ENCODE peak calls at places on chromosomes 16 and 17, in seven cellular contexts. One of them, this sample, is unnamed.

GRCh38 chr17:14201087-14201486 is 35.6 kb downstream of the CDRT15 start:
- DNase-seq in AG09319: peak; percentile 44
- DNase-seq in stimulated activated CD4-positive, alpha-beta T cell treated with anti-CD3 and anti-CD28 coated beads, Interleukin-2, amount 100 ng/mL, for 48 hours: no peak
- DNase-seq in renal cortical epithelial cell: peak; percentile 28
- DNase-seq in NCI-H1092: no peak
- DNase-seq in ACHN: no peak
- DNase-seq in T-helper 1 cell: peak; percentile 89
- DNase-seq in this sample: no peak

GRCh38 chr17:4147751-4148310 is 4.8 kb downstream of the CYB5D2 start:
- DNase-seq in AG09319: no peak
- DNase-seq in stimulated activated CD4-positive, alpha-beta T cell treated with anti-CD3 and anti-CD28 coated beads, Interleukin-2, amount 100 ng/mL, for 48 hours: no peak
- DNase-seq in renal cortical epithelial cell: no peak
- DNase-seq in NCI-H1092: no peak
- DNase-seq in ACHN: no peak
- DNase-seq in T-helper 1 cell: no peak
- DNase-seq in this sample: no peak

GRCh38 chr17:28407130-28407973 is 1.3 kb upstream of the SLC46A1 start:
- DNase-seq in AG09319: no peak
- DNase-seq in stimulated activated CD4-positive, alpha-beta T cell treated with anti-CD3 and anti-CD28 coated beads, Interleukin-2, amount 100 ng/mL, for 48 hours: no peak
- DNase-seq in renal cortical epithelial cell: no peak
- DNase-seq in NCI-H1092: no peak
- DNase-seq in ACHN: no peak
- DNase-seq in T-helper 1 cell: no peak
- DNase-seq in this sample: no peak

GRCh38 chr17:412211-413015 is 59.8 kb upstream of the RPH3AL start:
- DNase-seq in AG09319: peak; percentile 29
- DNase-seq in stimulated activated CD4-positive, alpha-beta T cell treated with anti-CD3 and anti-CD28 coated beads, Interleukin-2, amount 100 ng/mL, for 48 hours: peak; percentile 56
- DNase-seq in renal cortical epithelial cell: peak; percentile 46
- DNase-seq in NCI-H1092: no peak
- DNase-seq in ACHN: peak; percentile 65
- DNase-seq in T-helper 1 cell: peak; percentile 75
- DNase-seq in this sample: no peak

GRCh38 chr16:25126820-25127232 is 15.3 kb downstream of the LCMT1 start:
- DNase-seq in AG09319: no peak
- DNase-seq in stimulated activated CD4-positive, alpha-beta T cell treated with anti-CD3 and anti-CD28 coated beads, Interleukin-2, amount 100 ng/mL, for 48 hours: no peak
- DNase-seq in renal cortical epithelial cell: peak; percentile 67
- DNase-seq in NCI-H1092: no peak
- DNase-seq in ACHN: peak; percentile 86
- DNase-seq in T-helper 1 cell: peak; percentile 68
- DNase-seq in this sample: no peak

GRCh38 chr16:56632160-56632847 is at the start of gene MT1M:
- DNase-seq in AG09319: no peak
- DNase-seq in stimulated activated CD4-positive, alpha-beta T cell treated with anti-CD3 and anti-CD28 coated beads, Interleukin-2, amount 100 ng/mL, for 48 hours: no peak
- DNase-seq in renal cortical epithelial cell: no peak
- DNase-seq in NCI-H1092: no peak
- DNase-seq in ACHN: peak; percentile 71
- DNase-seq in T-helper 1 cell: no peak
- DNase-seq in this sample: no peak

GRCh38 chr17:606501-607243 is 108.0 kb downstream of the VPS53 start:
- DNase-seq in AG09319: no peak
- DNase-seq in stimulated activated CD4-positive, alpha-beta T cell treated with anti-CD3 and anti-CD28 coated beads, Interleukin-2, amount 100 ng/mL, for 48 hours: no peak
- DNase-seq in renal cortical epithelial cell: peak; percentile 66
- DNase-seq in NCI-H1092: no peak
- DNase-seq in ACHN: no peak
- DNase-seq in T-helper 1 cell: no peak
- DNase-seq in this sample: no peak

GRCh38 chr17:17853811-17854527 is 17.2 kb upstream of the SREBF1 start:
- DNase-seq in AG09319: no peak
- DNase-seq in stimulated activated CD4-positive, alpha-beta T cell treated with anti-CD3 and anti-CD28 coated beads, Interleukin-2, amount 100 ng/mL, for 48 hours: no peak
- DNase-seq in renal cortical epithelial cell: peak; percentile 56
- DNase-seq in NCI-H1092: no peak
- DNase-seq in ACHN: no peak
- DNase-seq in T-helper 1 cell: peak; percentile 85
- DNase-seq in this sample: no peak

GRCh38 chr17:77656054-77656453 is 302.4 kb upstream of the TNRC6C start:
- DNase-seq in AG09319: no peak
- DNase-seq in stimulated activated CD4-positive, alpha-beta T cell treated with anti-CD3 and anti-CD28 coated beads, Interleukin-2, amount 100 ng/mL, for 48 hours: no peak
- DNase-seq in renal cortical epithelial cell: no peak
- DNase-seq in NCI-H1092: no peak
- DNase-seq in ACHN: no peak
- DNase-seq in T-helper 1 cell: no peak
- DNase-seq in this sample: no peak

GRCh38 chr16:30660424-30661251 is 2.4 kb downstream of the FBRS start:
- DNase-seq in AG09319: no peak
- DNase-seq in stimulated activated CD4-positive, alpha-beta T cell treated with anti-CD3 and anti-CD28 coated beads, Interleukin-2, amount 100 ng/mL, for 48 hours: peak; percentile 60
- DNase-seq in renal cortical epithelial cell: peak; percentile 52
- DNase-seq in NCI-H1092: no peak
- DNase-seq in ACHN: no peak
- DNase-seq in T-helper 1 cell: peak; percentile 84
- DNase-seq in this sample: no peak

GRCh38 chr17:8016632-8017424 is 14.4 kb downstream of the GUCY2D start:
- DNase-seq in AG09319: no peak
- DNase-seq in stimulated activated CD4-positive, alpha-beta T cell treated with anti-CD3 and anti-CD28 coated beads, Interleukin-2, amount 100 ng/mL, for 48 hours: peak; percentile 55
- DNase-seq in renal cortical epithelial cell: peak; percentile 33
- DNase-seq in NCI-H1092: peak; percentile 23
- DNase-seq in ACHN: peak; percentile 65
- DNase-seq in T-helper 1 cell: peak; percentile 43
- DNase-seq in this sample: no peak

GRCh38 chr16:74771656-74772315 is 2.8 kb downstream of the FA2H start:
- DNase-seq in AG09319: no peak
- DNase-seq in stimulated activated CD4-positive, alpha-beta T cell treated with anti-CD3 and anti-CD28 coated beads, Interleukin-2, amount 100 ng/mL, for 48 hours: no peak
- DNase-seq in renal cortical epithelial cell: no peak
- DNase-seq in NCI-H1092: no peak
- DNase-seq in ACHN: no peak
- DNase-seq in T-helper 1 cell: no peak
- DNase-seq in this sample: peak; percentile 63

GRCh38 chr17:29570521-29570920 is 2.0 kb downstream of the TP53I13 start:
- DNase-seq in AG09319: no peak
- DNase-seq in stimulated activated CD4-positive, alpha-beta T cell treated with anti-CD3 and anti-CD28 coated beads, Interleukin-2, amount 100 ng/mL, for 48 hours: no peak
- DNase-seq in renal cortical epithelial cell: no peak
- DNase-seq in NCI-H1092: no peak
- DNase-seq in ACHN: no peak
- DNase-seq in T-helper 1 cell: no peak
- DNase-seq in this sample: no peak

GRCh38 chr17:45425125-45425983 is 7.3 kb downstream of the ARHGAP27 start:
- DNase-seq in AG09319: no peak
- DNase-seq in stimulated activated CD4-positive, alpha-beta T cell treated with anti-CD3 and anti-CD28 coated beads, Interleukin-2, amount 100 ng/mL, for 48 hours: no peak
- DNase-seq in renal cortical epithelial cell: peak; percentile 93
- DNase-seq in NCI-H1092: no peak
- DNase-seq in ACHN: peak; percentile 98
- DNase-seq in T-helper 1 cell: no peak
- DNase-seq in this sample: no peak

GRCh38 chr16:62596101-62596500 is 559.9 kb upstream of the CDH8 start:
- DNase-seq in AG09319: no peak
- DNase-seq in stimulated activated CD4-positive, alpha-beta T cell treated with anti-CD3 and anti-CD28 coated beads, Interleukin-2, amount 100 ng/mL, for 48 hours: no peak
- DNase-seq in renal cortical epithelial cell: no peak
- DNase-seq in NCI-H1092: no peak
- DNase-seq in ACHN: no peak
- DNase-seq in T-helper 1 cell: no peak
- DNase-seq in this sample: no peak

GRCh38 chr17:75048396-75048933 is 1.4 kb downstream of the KCTD2 start:
- DNase-seq in AG09319: no peak
- DNase-seq in stimulated activated CD4-positive, alpha-beta T cell treated with anti-CD3 and anti-CD28 coated beads, Interleukin-2, amount 100 ng/mL, for 48 hours: no peak
- DNase-seq in renal cortical epithelial cell: no peak
- DNase-seq in NCI-H1092: no peak
- DNase-seq in ACHN: no peak
- DNase-seq in T-helper 1 cell: no peak
- DNase-seq in this sample: no peak

GRCh38 chr17:8053600-8053999 is 14.7 kb downstream of the ALOX15B start:
- DNase-seq in AG09319: no peak
- DNase-seq in stimulated activated CD4-positive, alpha-beta T cell treated with anti-CD3 and anti-CD28 coated beads, Interleukin-2, amount 100 ng/mL, for 48 hours: no peak
- DNase-seq in renal cortical epithelial cell: no peak
- DNase-seq in NCI-H1092: no peak
- DNase-seq in ACHN: no peak
- DNase-seq in T-helper 1 cell: no peak
- DNase-seq in this sample: no peak

GRCh38 chr17:48804936-48805411 is 12.1 kb downstream of the TTLL6 start:
- DNase-seq in AG09319: no peak
- DNase-seq in stimulated activated CD4-positive, alpha-beta T cell treated with anti-CD3 and anti-CD28 coated beads, Interleukin-2, amount 100 ng/mL, for 48 hours: peak; percentile 70
- DNase-seq in renal cortical epithelial cell: peak; percentile 32
- DNase-seq in NCI-H1092: peak; percentile 31
- DNase-seq in ACHN: peak; percentile 83
- DNase-seq in T-helper 1 cell: peak; percentile 45
- DNase-seq in this sample: no peak

GRCh38 chr17:57253307-57254065 is 2.8 kb upstream of the MSI2 start:
- DNase-seq in AG09319: no peak
- DNase-seq in stimulated activated CD4-positive, alpha-beta T cell treated with anti-CD3 and anti-CD28 coated beads, Interleukin-2, amount 100 ng/mL, for 48 hours: no peak
- DNase-seq in renal cortical epithelial cell: no peak
- DNase-seq in NCI-H1092: no peak
- DNase-seq in ACHN: no peak
- DNase-seq in T-helper 1 cell: no peak
- DNase-seq in this sample: no peak

GRCh38 chr17:43758497-43759174 is at the start of gene SOST:
- DNase-seq in AG09319: no peak
- DNase-seq in stimulated activated CD4-positive, alpha-beta T cell treated with anti-CD3 and anti-CD28 coated beads, Interleukin-2, amount 100 ng/mL, for 48 hours: no peak
- DNase-seq in renal cortical epithelial cell: no peak
- DNase-seq in NCI-H1092: no peak
- DNase-seq in ACHN: no peak
- DNase-seq in T-helper 1 cell: no peak
- DNase-seq in this sample: no peak

GRCh38 chr17:6498798-6499540 is 54.7 kb downstream of the PIMREG start:
- DNase-seq in AG09319: no peak
- DNase-seq in stimulated activated CD4-positive, alpha-beta T cell treated with anti-CD3 and anti-CD28 coated beads, Interleukin-2, amount 100 ng/mL, for 48 hours: no peak
- DNase-seq in renal cortical epithelial cell: no peak
- DNase-seq in NCI-H1092: no peak
- DNase-seq in ACHN: no peak
- DNase-seq in T-helper 1 cell: no peak
- DNase-seq in this sample: no peak

GRCh38 chr17:58391302-58391984 is 25.9 kb downstream of the RNF43 start:
- DNase-seq in AG09319: no peak
- DNase-seq in stimulated activated CD4-positive, alpha-beta T cell treated with anti-CD3 and anti-CD28 coated beads, Interleukin-2, amount 100 ng/mL, for 48 hours: no peak
- DNase-seq in renal cortical epithelial cell: peak; percentile 97
- DNase-seq in NCI-H1092: peak; percentile 83
- DNase-seq in ACHN: peak; percentile 83
- DNase-seq in T-helper 1 cell: no peak
- DNase-seq in this sample: no peak

GRCh38 chr17:58153046-58153445 is 4.9 kb downstream of the OR4D1 start:
- DNase-seq in AG09319: no peak
- DNase-seq in stimulated activated CD4-positive, alpha-beta T cell treated with anti-CD3 and anti-CD28 coated beads, Interleukin-2, amount 100 ng/mL, for 48 hours: no peak
- DNase-seq in renal cortical epithelial cell: no peak
- DNase-seq in NCI-H1092: no peak
- DNase-seq in ACHN: no peak
- DNase-seq in T-helper 1 cell: peak; percentile 90
- DNase-seq in this sample: no peak

GRCh38 chr16:24993722-24994686 is 21.2 kb downstream of the ARHGAP17 start:
- DNase-seq in AG09319: no peak
- DNase-seq in stimulated activated CD4-positive, alpha-beta T cell treated with anti-CD3 and anti-CD28 coated beads, Interleukin-2, amount 100 ng/mL, for 48 hours: no peak
- DNase-seq in renal cortical epithelial cell: peak; percentile 94
- DNase-seq in NCI-H1092: no peak
- DNase-seq in ACHN: peak; percentile 96
- DNase-seq in T-helper 1 cell: no peak
- DNase-seq in this sample: no peak

GRCh38 chr17:64244165-64244564 is 18.9 kb downstream of the TEX2 start:
- DNase-seq in AG09319: no peak
- DNase-seq in stimulated activated CD4-positive, alpha-beta T cell treated with anti-CD3 and anti-CD28 coated beads, Interleukin-2, amount 100 ng/mL, for 48 hours: no peak
- DNase-seq in renal cortical epithelial cell: no peak
- DNase-seq in NCI-H1092: no peak
- DNase-seq in ACHN: no peak
- DNase-seq in T-helper 1 cell: no peak
- DNase-seq in this sample: no peak

GRCh38 chr17:7842950-7843535 is 9.0 kb downstream of the KDM6B start:
- DNase-seq in AG09319: no peak
- DNase-seq in stimulated activated CD4-positive, alpha-beta T cell treated with anti-CD3 and anti-CD28 coated beads, Interleukin-2, amount 100 ng/mL, for 48 hours: peak; percentile 43
- DNase-seq in renal cortical epithelial cell: peak; percentile 87
- DNase-seq in NCI-H1092: no peak
- DNase-seq in ACHN: peak; percentile 84
- DNase-seq in T-helper 1 cell: no peak
- DNase-seq in this sample: no peak

GRCh38 chr17:67403065-67403464 is 26.0 kb downstream of the PITPNC1 start:
- DNase-seq in AG09319: no peak
- DNase-seq in stimulated activated CD4-positive, alpha-beta T cell treated with anti-CD3 and anti-CD28 coated beads, Interleukin-2, amount 100 ng/mL, for 48 hours: no peak
- DNase-seq in renal cortical epithelial cell: no peak
- DNase-seq in NCI-H1092: no peak
- DNase-seq in ACHN: no peak
- DNase-seq in T-helper 1 cell: no peak
- DNase-seq in this sample: no peak

GRCh38 chr16:75433732-75434413 is 570 bp upstream of the CFDP1 start:
- DNase-seq in AG09319: peak; percentile 82
- DNase-seq in stimulated activated CD4-positive, alpha-beta T cell treated with anti-CD3 and anti-CD28 coated beads, Interleukin-2, amount 100 ng/mL, for 48 hours: no peak
- DNase-seq in renal cortical epithelial cell: peak; percentile 94
- DNase-seq in NCI-H1092: peak; percentile 79
- DNase-seq in ACHN: peak; percentile 94
- DNase-seq in T-helper 1 cell: peak; percentile 85
- DNase-seq in this sample: no peak

GRCh38 chr17:57144567-57144966 is 59.5 kb downstream of the AKAP1 start:
- DNase-seq in AG09319: no peak
- DNase-seq in stimulated activated CD4-positive, alpha-beta T cell treated with anti-CD3 and anti-CD28 coated beads, Interleukin-2, amount 100 ng/mL, for 48 hours: no peak
- DNase-seq in renal cortical epithelial cell: no peak
- DNase-seq in NCI-H1092: no peak
- DNase-seq in ACHN: no peak
- DNase-seq in T-helper 1 cell: no peak
- DNase-seq in this sample: no peak

GRCh38 chr16:16036359-16036792 is 87.0 kb downstream of the ABCC1 start:
- DNase-seq in AG09319: no peak
- DNase-seq in stimulated activated CD4-positive, alpha-beta T cell treated with anti-CD3 and anti-CD28 coated beads, Interleukin-2, amount 100 ng/mL, for 48 hours: no peak
- DNase-seq in renal cortical epithelial cell: no peak
- DNase-seq in NCI-H1092: no peak
- DNase-seq in ACHN: no peak
- DNase-seq in T-helper 1 cell: no peak
- DNase-seq in this sample: no peak

GRCh38 chr17:21522755-21523154 is 146.6 kb downstream of the KCNJ12 start:
- DNase-seq in AG09319: no peak
- DNase-seq in stimulated activated CD4-positive, alpha-beta T cell treated with anti-CD3 and anti-CD28 coated beads, Interleukin-2, amount 100 ng/mL, for 48 hours: no peak
- DNase-seq in renal cortical epithelial cell: no peak
- DNase-seq in NCI-H1092: no peak
- DNase-seq in ACHN: no peak
- DNase-seq in T-helper 1 cell: no peak
- DNase-seq in this sample: no peak

GRCh38 chr17:17156107-17156506 is 50.0 kb downstream of the PLD6 start:
- DNase-seq in AG09319: no peak
- DNase-seq in stimulated activated CD4-positive, alpha-beta T cell treated with anti-CD3 and anti-CD28 coated beads, Interleukin-2, amount 100 ng/mL, for 48 hours: no peak
- DNase-seq in renal cortical epithelial cell: peak; percentile 79
- DNase-seq in NCI-H1092: no peak
- DNase-seq in ACHN: peak; percentile 86
- DNase-seq in T-helper 1 cell: no peak
- DNase-seq in this sample: no peak

GRCh38 chr16:78504391-78504945 is 405.0 kb downstream of the WWOX start:
- DNase-seq in AG09319: no peak
- DNase-seq in stimulated activated CD4-positive, alpha-beta T cell treated with anti-CD3 and anti-CD28 coated beads, Interleukin-2, amount 100 ng/mL, for 48 hours: no peak
- DNase-seq in renal cortical epithelial cell: no peak
- DNase-seq in NCI-H1092: no peak
- DNase-seq in ACHN: no peak
- DNase-seq in T-helper 1 cell: no peak
- DNase-seq in this sample: no peak

GRCh38 chr17:81576621-81577277 is 24.6 kb upstream of the FAAP100 start:
- DNase-seq in AG09319: no peak
- DNase-seq in stimulated activated CD4-positive, alpha-beta T cell treated with anti-CD3 and anti-CD28 coated beads, Interleukin-2, amount 100 ng/mL, for 48 hours: no peak
- DNase-seq in renal cortical epithelial cell: peak; percentile 88
- DNase-seq in NCI-H1092: no peak
- DNase-seq in ACHN: peak; percentile 85
- DNase-seq in T-helper 1 cell: no peak
- DNase-seq in this sample: no peak

GRCh38 chr16:87855852-87856715 is 13.2 kb downstream of the SLC7A5 start:
- DNase-seq in AG09319: no peak
- DNase-seq in stimulated activated CD4-positive, alpha-beta T cell treated with anti-CD3 and anti-CD28 coated beads, Interleukin-2, amount 100 ng/mL, for 48 hours: no peak
- DNase-seq in renal cortical epithelial cell: peak; percentile 51
- DNase-seq in NCI-H1092: no peak
- DNase-seq in ACHN: no peak
- DNase-seq in T-helper 1 cell: peak; percentile 75
- DNase-seq in this sample: no peak

GRCh38 chr16:84898447-84898846 is 78.7 kb downstream of the CRISPLD2 start:
- DNase-seq in AG09319: no peak
- DNase-seq in stimulated activated CD4-positive, alpha-beta T cell treated with anti-CD3 and anti-CD28 coated beads, Interleukin-2, amount 100 ng/mL, for 48 hours: no peak
- DNase-seq in renal cortical epithelial cell: no peak
- DNase-seq in NCI-H1092: no peak
- DNase-seq in ACHN: no peak
- DNase-seq in T-helper 1 cell: no peak
- DNase-seq in this sample: no peak

This sample was measured in GM12878.